ENCODE peak calls at places on chromosome 9, in six cellular contexts. S is CD4-positive, CD25-positive, alpha-beta regulatory T cell; G is CD8-positive, alpha-beta T cell; A is heart left ventricle; E is heart right ventricle; N is CD4-positive, alpha-beta T cell. K is an unnamed sample. For H3K27me3 and H3K9me3, the result is how much of the 10 kb centered on the place peaks cover.

GRCh38 chr9:100554935-100555401 is 22.9 kb upstream of the CAVIN4 start:
- DNase-seq in S (no peak), G (no peak), A (no peak), E (no peak), N (no peak), K (no peak)

GRCh38 chr9:88991066-88992030 is at the start of gene S1PR3:
- DNase-seq in S (no peak), G (no peak), A (peak), E (peak), N (no peak), K (peak)

GRCh38 chr9:6557883-6558282 is 87.6 kb downstream of the GLDC start:
- DNase-seq in S (no peak), G (no peak), A (no peak), E (no peak), N (no peak), K (no peak)

GRCh38 chr9:92954078-92954861 is 6.9 kb downstream of the FGD3 start:
- DNase-seq in S (peak), G (peak), A (peak), E (no peak), N (peak), K (peak)

GRCh38 chr9:649128-650074 is 192.1 kb upstream of the DMRT1 start:
- DNase-seq in S (no peak), G (no peak), A (no peak), E (no peak), N (no peak), K (no peak)

GRCh38 chr9:72145733-72146132 is 3.5 kb upstream of the GDA start:
- DNase-seq in S (no peak), G (no peak), A (no peak), E (no peak), N (no peak), K (no peak)

GRCh38 chr9:98609646-98610045 is 99.1 kb downstream of the GABBR2 start:
- DNase-seq in S (no peak), G (no peak), A (no peak), E (no peak), N (no peak), K (no peak)

GRCh38 chr9:118533101-118533500 is 828.9 kb downstream of the TLR4 start:
- DNase-seq in S (no peak), G (no peak), A (no peak), E (no peak), N (no peak), K (no peak)

GRCh38 chr9:95250462-95251058 is 66.9 kb downstream of the FANCC start:
- DNase-seq in S (no peak), G (no peak), A (no peak), E (no peak), N (no peak), K (no peak)

GRCh38 chr9:89874351-89875321 is 269.8 kb downstream of the GADD45G start:
- DNase-seq in S (no peak), G (no peak), A (peak), E (peak), N (no peak), K (peak)

GRCh38 chr9:127971357-127972315 is 9.2 kb downstream of the EEIG1 start:
- DNase-seq in S (peak), G (no peak), A (no peak), E (no peak), N (no peak), K (no peak)

GRCh38 chr9:126151671-126152050 is 175.0 kb upstream of the MVB12B start:
- DNase-seq in S (no peak), G (no peak), A (no peak), E (no peak), N (no peak), K (no peak)

GRCh38 chr9:27194401-27195091 is 85.5 kb downstream of the TEK start:
- DNase-seq in S (no peak), G (no peak), A (no peak), E (no peak), N (no peak), K (peak)

GRCh38 chr9:130640681-130641080 is 23.7 kb upstream of the PRDM12 start:
- DNase-seq in S (no peak), G (no peak), A (no peak), E (no peak), N (no peak), K (no peak)

GRCh38 chr9:128762664-128763449 is 8.9 kb downstream of the ZER1 start:
- DNase-seq in S (no peak), G (no peak), A (no peak), E (no peak), N (no peak), K (no peak)

GRCh38 chr9:3980771-3981170 is 319.1 kb downstream of the GLIS3 start:
- DNase-seq in S (no peak), G (no peak), A (no peak), E (no peak), N (no peak), K (no peak)

DNA sequence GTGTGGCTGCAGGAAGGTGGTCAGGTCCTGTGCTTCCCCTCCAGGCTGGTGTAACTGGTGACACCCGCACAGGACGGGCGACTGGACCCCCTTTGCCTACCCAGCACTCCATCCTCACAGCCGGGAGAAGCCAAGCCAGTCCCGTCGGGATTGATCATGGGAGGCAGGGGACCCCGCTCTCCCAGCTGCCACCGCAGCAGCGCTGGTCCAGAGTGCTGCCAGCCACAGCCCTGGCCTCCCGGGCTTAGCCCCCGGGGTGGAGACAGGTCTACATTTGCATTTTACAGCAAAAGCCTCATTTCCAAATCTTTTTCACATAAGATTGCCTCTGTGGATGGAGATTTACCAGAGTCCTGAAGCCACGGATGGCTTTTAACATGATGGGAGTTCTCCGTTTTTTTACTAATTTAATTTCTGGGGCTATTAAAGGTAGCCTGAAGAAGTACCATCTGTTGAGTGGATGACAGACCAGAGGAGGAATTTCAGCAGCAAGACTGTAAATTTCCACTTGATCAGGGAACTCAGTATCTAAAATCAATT is 80.4 kb downstream of the OLFM1 start:
- DNase-seq in S (no peak), G (no peak), A (no peak), E (no peak), N (no peak), K (no peak)
- H3K27me3 ChIP-seq in S (under half), G (under half), A (under half), E (under half), N (under half), K (under half)

DNA sequence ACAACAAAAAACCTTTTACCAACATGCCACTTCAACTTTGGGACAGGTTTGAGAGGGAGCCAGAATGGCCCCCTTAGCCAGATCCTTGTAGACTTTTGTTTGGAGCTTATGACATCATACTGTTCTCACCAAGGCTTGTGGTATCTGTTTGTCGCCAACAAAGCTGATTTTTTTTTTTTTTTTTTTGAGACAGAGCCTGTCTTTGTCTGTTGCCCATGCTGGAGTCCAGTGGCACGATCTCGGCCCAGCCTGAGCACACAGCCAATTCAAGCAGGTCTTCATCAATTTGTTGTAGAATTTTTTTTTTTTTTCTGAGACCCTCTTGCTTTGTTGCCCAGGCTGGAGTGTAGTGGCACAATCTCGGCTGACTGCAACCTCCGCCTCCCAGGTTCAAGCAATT is 26.4 kb upstream of the NTNG2 start:
- DNase-seq in S (no peak), G (no peak), A (no peak), E (no peak), N (no peak), K (no peak)
- H3K27ac ChIP-seq in S (no peak), G (no peak), A (no peak), E (no peak), N (no peak), K (no peak)

GRCh38 chr9:25129537-25129936 is 548.7 kb downstream of the TUSC1 start:
- DNase-seq in S (no peak), G (no peak), A (no peak), E (no peak), N (no peak), K (no peak)
- H3K9me3 ChIP-seq in S (under half), G (under half), A (under half), E (under half), N (under half), K (under half)

DNA sequence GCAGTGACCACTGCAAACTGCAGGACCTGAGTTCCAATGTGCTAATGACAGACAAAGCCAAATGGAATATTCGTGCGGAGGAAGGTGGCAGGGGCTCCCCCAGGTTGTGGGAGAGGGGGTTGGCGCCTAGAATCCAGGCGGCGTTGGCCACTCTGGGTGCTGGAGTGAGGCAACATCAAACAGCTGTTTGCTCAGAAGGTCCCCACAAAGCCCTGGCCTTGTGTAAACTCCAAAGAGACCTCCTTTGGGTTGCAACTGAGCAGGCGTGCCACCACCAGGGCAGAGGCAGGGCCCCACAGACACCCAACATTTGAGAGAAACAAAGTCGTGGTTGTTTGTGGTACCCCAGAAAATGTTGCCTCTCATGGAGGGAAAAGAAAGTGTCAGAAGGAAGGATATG is 14.5 kb downstream of the STKLD1 start:
- DNase-seq in S (no peak), G (no peak), A (no peak), E (no peak), N (no peak), K (no peak)
- H3K27me3 ChIP-seq in S (under half), G (under half), A (under half), E (under half), N (under half), K (under half)

DNA sequence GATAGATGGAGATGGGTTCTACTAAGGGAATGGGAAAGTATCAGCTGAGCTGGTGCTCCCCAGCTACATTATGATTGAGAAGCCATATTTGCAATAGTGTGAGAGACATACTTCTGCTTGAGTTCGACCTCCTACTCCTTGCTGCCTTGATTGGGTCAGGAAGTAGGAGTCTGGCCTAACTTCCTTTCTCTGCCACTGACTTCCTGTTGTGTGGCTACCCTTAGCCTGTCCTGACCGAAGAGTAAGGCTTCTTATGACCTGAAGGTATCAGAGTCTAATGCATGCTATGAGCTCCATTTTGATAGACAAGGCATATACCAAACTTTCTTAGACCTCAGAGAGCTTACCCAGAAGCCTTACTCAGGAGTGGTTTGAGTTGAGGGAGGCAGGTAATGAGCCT is 53.9 kb downstream of the OSTF1 start:
- DNase-seq in S (peak), G (no peak), A (no peak), E (no peak), N (no peak), K (no peak)
- H3K27ac ChIP-seq in S (peak), G (no peak), A (no peak), E (no peak), N (peak), K (no peak)